ENCODE peak calls at places on chromosome 1, in nine cellular contexts. One of them, this sample, is unnamed.

GRCh38 chr1:56709269-56709880 is 64.3 kb downstream of the PRKAA2 start:
- DNase-seq in lower leg skin: no peak
- DNase-seq in HL-60: peak
- DNase-seq in H1: no peak
- DNase-seq in GM20000: peak
- DNase-seq in upper lobe of right lung: no peak
- DNase-seq in progenitor cell of endocrine pancreas: no peak
- DNase-seq in GM23338: peak
- DNase-seq in MM.1S: peak
- DNase-seq in this sample: peak

GRCh38 chr1:205515781-205516253 is 11.3 kb downstream of the CDK18 start:
- DNase-seq in MM.1S: no peak
- DNase-seq in lower leg skin: no peak
- DNase-seq in upper lobe of right lung: no peak
- DNase-seq in progenitor cell of endocrine pancreas: no peak
- DNase-seq in GM20000: no peak
- DNase-seq in GM23338: peak
- DNase-seq in H1: no peak
- DNase-seq in HL-60: no peak
- DNase-seq in this sample: no peak

GRCh38 chr1:63717511-63718120 is 56.2 kb upstream of the ROR1 start:
- DNase-seq in MM.1S: no peak
- DNase-seq in lower leg skin: no peak
- DNase-seq in GM20000: no peak
- DNase-seq in H1: no peak
- DNase-seq in HL-60: no peak
- DNase-seq in upper lobe of right lung: no peak
- DNase-seq in progenitor cell of endocrine pancreas: no peak
- DNase-seq in GM23338: no peak
- DNase-seq in this sample: no peak

GRCh38 chr1:243416510-243416909 is 160.7 kb downstream of the SDCCAG8 start:
- DNase-seq in progenitor cell of endocrine pancreas: no peak
- DNase-seq in lower leg skin: no peak
- DNase-seq in upper lobe of right lung: no peak
- DNase-seq in GM23338: no peak
- DNase-seq in HL-60: no peak
- DNase-seq in MM.1S: peak
- DNase-seq in GM20000: peak
- DNase-seq in H1: no peak
- DNase-seq in this sample: no peak

GRCh38 chr1:19682257-19682656 is 17.6 kb downstream of the HTR6 start:
- DNase-seq in GM23338: no peak
- DNase-seq in lower leg skin: no peak
- DNase-seq in GM20000: no peak
- DNase-seq in HL-60: no peak
- DNase-seq in upper lobe of right lung: no peak
- DNase-seq in MM.1S: no peak
- DNase-seq in H1: no peak
- DNase-seq in progenitor cell of endocrine pancreas: no peak
- DNase-seq in this sample: peak

GRCh38 chr1:210217482-210217881 is 15.1 kb upstream of the SERTAD4 start:
- DNase-seq in progenitor cell of endocrine pancreas: no peak
- DNase-seq in GM20000: no peak
- DNase-seq in lower leg skin: no peak
- DNase-seq in H1: no peak
- DNase-seq in MM.1S: no peak
- DNase-seq in HL-60: no peak
- DNase-seq in upper lobe of right lung: no peak
- DNase-seq in GM23338: no peak
- DNase-seq in this sample: no peak

GRCh38 chr1:60010690-60011089 is 62.9 kb downstream of the C1orf87 start:
- DNase-seq in progenitor cell of endocrine pancreas: no peak
- DNase-seq in HL-60: no peak
- DNase-seq in GM23338: no peak
- DNase-seq in upper lobe of right lung: no peak
- DNase-seq in GM20000: no peak
- DNase-seq in H1: no peak
- DNase-seq in MM.1S: no peak
- DNase-seq in lower leg skin: no peak
- DNase-seq in this sample: no peak

GRCh38 chr1:61079276-61079897 is 3.0 kb upstream of the NFIA start:
- DNase-seq in progenitor cell of endocrine pancreas: no peak
- DNase-seq in lower leg skin: no peak
- DNase-seq in upper lobe of right lung: no peak
- DNase-seq in GM20000: no peak
- DNase-seq in HL-60: no peak
- DNase-seq in H1: no peak
- DNase-seq in MM.1S: no peak
- DNase-seq in GM23338: peak
- DNase-seq in this sample: no peak

GRCh38 chr1:67850151-67850551 is 16.9 kb upstream of the GNG12 start:
- DNase-seq in MM.1S: peak
- DNase-seq in GM23338: peak
- DNase-seq in GM20000: no peak
- DNase-seq in lower leg skin: no peak
- DNase-seq in HL-60: no peak
- DNase-seq in H1: no peak
- DNase-seq in progenitor cell of endocrine pancreas: no peak
- DNase-seq in upper lobe of right lung: no peak
- DNase-seq in this sample: no peak

GRCh38 chr1:206679738-206680211 is 4.9 kb upstream of the MAPKAPK2 start:
- DNase-seq in lower leg skin: no peak
- DNase-seq in progenitor cell of endocrine pancreas: no peak
- DNase-seq in HL-60: peak
- DNase-seq in H1: no peak
- DNase-seq in upper lobe of right lung: no peak
- DNase-seq in GM23338: no peak
- DNase-seq in MM.1S: peak
- DNase-seq in GM20000: peak
- DNase-seq in this sample: no peak

GRCh38 chr1:2227341-2228156 is 570 bp upstream of the SKI start:
- DNase-seq in GM23338: peak
- DNase-seq in HL-60: peak
- DNase-seq in H1: peak
- DNase-seq in lower leg skin: peak
- DNase-seq in MM.1S: peak
- DNase-seq in upper lobe of right lung: peak
- DNase-seq in GM20000: peak
- DNase-seq in progenitor cell of endocrine pancreas: peak
- DNase-seq in this sample: peak

GRCh38 chr1:2228157-2228594 is at the start of gene SKI:
- DNase-seq in GM20000: no peak
- DNase-seq in progenitor cell of endocrine pancreas: no peak
- DNase-seq in MM.1S: no peak
- DNase-seq in upper lobe of right lung: no peak
- DNase-seq in HL-60: no peak
- DNase-seq in lower leg skin: no peak
- DNase-seq in GM23338: peak
- DNase-seq in H1: no peak
- DNase-seq in this sample: no peak

GRCh38 chr1:2229921-2230700 is 2.0 kb downstream of the SKI start:
- DNase-seq in progenitor cell of endocrine pancreas: no peak
- DNase-seq in HL-60: no peak
- DNase-seq in H1: peak
- DNase-seq in MM.1S: no peak
- DNase-seq in lower leg skin: no peak
- DNase-seq in GM20000: no peak
- DNase-seq in GM23338: peak
- DNase-seq in upper lobe of right lung: peak
- DNase-seq in this sample: no peak

GRCh38 chr1:2228684-2229031 is 539 bp downstream of the SKI start:
- DNase-seq in MM.1S: peak
- DNase-seq in lower leg skin: no peak
- DNase-seq in HL-60: no peak
- DNase-seq in H1: no peak
- DNase-seq in upper lobe of right lung: no peak
- DNase-seq in GM20000: peak
- DNase-seq in GM23338: peak
- DNase-seq in progenitor cell of endocrine pancreas: no peak
- DNase-seq in this sample: no peak

GRCh38 chr1:2229032-2229920 is 1.2 kb downstream of the SKI start:
- DNase-seq in MM.1S: peak
- DNase-seq in HL-60: peak
- DNase-seq in lower leg skin: no peak
- DNase-seq in upper lobe of right lung: peak
- DNase-seq in H1: peak
- DNase-seq in progenitor cell of endocrine pancreas: no peak
- DNase-seq in GM23338: peak
- DNase-seq in GM20000: peak
- DNase-seq in this sample: no peak
- TF ChIP-seq CTCF in MM.1S: no peak
- TF ChIP-seq CTCF in HL-60: no peak
- TF ChIP-seq CTCF in lower leg skin: no peak
- TF ChIP-seq CTCF in upper lobe of right lung: no peak
- TF ChIP-seq CTCF in H1: no peak
- TF ChIP-seq CTCF in progenitor cell of endocrine pancreas: no peak
- TF ChIP-seq CTCF in GM23338: peak
- TF ChIP-seq CTCF in GM20000: no peak
- TF ChIP-seq CTCF in this sample: no peak

DNA sequence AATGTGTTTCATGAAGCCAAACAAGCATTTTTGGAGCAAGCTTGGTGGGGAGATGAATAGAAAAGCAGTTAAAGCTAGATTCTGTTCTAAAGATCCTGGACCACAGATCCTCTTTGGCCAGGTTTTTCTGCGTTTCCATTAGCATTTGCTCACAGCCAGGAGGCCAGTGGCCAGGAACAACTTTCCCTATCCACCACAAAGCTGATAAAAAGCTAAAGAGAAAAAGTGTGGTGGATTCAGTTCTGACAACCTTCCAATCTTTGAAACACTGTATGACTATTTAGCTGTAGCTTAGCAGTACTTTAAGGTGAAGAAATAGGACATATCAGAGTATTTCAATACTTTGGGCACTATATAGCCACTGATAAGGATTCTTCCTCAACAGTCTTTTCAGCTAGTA is 3.0 kb upstream of the NEK7 start:
- DNase-seq in progenitor cell of endocrine pancreas: no peak
- DNase-seq in HL-60: no peak
- DNase-seq in lower leg skin: no peak
- DNase-seq in MM.1S: no peak
- DNase-seq in H1: no peak
- DNase-seq in upper lobe of right lung: no peak
- DNase-seq in GM20000: no peak
- DNase-seq in GM23338: no peak
- DNase-seq in this sample: no peak
- TF ChIP-seq CTCF in progenitor cell of endocrine pancreas: no peak
- TF ChIP-seq CTCF in HL-60: no peak
- TF ChIP-seq CTCF in lower leg skin: no peak
- TF ChIP-seq CTCF in MM.1S: no peak
- TF ChIP-seq CTCF in H1: no peak
- TF ChIP-seq CTCF in upper lobe of right lung: no peak
- TF ChIP-seq CTCF in GM20000: no peak
- TF ChIP-seq CTCF in GM23338: no peak
- TF ChIP-seq CTCF in this sample: no peak

DNA sequence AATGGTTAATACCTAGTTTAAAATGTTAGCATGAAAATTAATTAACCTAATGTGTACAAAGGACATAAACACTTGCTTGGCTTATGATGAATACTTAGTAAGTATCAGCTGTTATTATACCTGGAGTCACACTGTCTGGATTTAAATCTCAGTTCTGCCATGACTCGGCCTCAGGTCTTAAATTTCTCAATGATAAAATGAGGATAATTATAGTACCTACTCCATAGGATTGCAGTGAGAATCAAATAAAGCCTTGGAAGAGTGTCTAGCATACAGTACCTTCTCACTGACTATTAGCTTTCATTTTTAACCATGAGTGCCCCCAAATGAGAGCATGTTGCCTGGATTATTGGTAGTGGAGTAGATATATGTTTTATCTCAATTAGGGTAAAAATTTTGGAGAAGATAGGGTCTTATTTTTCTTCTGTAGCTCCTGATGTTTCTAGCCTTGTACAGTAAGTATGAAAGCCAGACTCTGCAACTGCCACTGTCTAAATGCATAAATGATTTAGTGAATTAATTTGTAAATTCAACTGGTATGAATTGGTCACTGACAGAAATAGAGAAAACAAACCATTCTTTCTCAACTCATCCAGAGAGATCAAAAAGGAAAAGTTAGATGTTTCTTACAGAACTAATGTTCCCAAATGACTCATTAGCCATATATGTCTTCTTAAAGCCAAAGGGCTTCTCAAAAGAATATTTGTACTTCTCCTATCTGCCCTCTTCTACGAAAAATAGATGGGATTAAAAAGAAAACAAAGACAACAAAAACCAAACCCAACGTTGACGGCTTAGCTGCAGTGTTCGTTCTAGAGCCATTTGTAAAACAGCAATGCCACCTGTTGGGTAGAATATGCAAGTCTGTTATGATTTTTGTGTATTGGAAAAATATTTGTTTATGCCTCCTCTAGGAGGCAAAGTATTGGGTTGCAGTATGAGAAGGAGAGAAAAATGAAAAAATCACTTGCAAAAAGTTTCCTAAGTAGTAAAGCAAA is 53.8 kb upstream of the MROH9 start:
- DNase-seq in HL-60: no peak
- DNase-seq in MM.1S: peak
- DNase-seq in H1: no peak
- DNase-seq in GM23338: peak
- DNase-seq in upper lobe of right lung: no peak
- DNase-seq in lower leg skin: no peak
- DNase-seq in progenitor cell of endocrine pancreas: no peak
- DNase-seq in GM20000: peak
- DNase-seq in this sample: peak
- TF ChIP-seq CTCF in HL-60: no peak
- TF ChIP-seq CTCF in MM.1S: peak
- TF ChIP-seq CTCF in H1: no peak
- TF ChIP-seq CTCF in GM23338: peak
- TF ChIP-seq CTCF in upper lobe of right lung: peak
- TF ChIP-seq CTCF in lower leg skin: no peak
- TF ChIP-seq CTCF in progenitor cell of endocrine pancreas: peak
- TF ChIP-seq CTCF in GM20000: no peak
- TF ChIP-seq CTCF in this sample: peak

DNA sequence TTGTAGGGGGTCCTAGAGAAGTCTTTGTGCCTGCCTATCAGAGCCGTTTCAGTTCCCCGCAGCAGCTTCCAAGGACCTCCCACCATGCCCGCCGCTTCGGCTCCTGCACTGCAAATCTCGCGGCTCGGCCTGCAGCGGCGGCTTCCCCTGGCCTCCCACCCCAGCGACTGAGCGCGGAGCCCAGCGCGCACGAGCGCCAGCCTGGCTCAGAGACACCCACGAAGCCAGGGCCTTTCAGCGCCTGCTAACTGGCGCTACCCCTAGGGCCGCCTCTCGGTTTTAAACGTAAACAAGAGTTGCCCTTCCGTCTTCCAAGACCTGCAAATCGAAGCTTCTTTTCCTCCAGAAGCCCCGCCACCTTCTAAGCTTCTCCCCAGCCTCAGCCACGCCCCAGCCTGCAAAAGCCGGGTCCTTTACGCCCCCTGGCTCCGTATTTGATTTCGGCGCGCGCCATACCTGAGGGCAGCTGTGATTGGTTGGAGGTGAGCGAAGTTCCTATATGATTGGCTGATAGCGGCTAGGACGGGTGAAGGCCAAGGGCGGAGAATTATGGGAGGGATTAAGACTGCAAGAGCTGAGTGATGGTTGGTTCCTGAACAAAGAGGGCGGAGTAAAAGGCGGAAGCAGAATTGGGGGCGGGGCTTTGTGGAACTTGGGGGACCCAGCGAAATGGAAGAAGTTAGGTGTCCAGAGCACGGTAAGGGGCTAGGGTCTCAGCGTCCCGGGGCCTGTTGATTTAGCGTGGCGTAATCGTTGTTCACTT is at the start of gene TTF2:
- DNase-seq in GM23338: peak
- DNase-seq in HL-60: peak
- DNase-seq in lower leg skin: peak
- DNase-seq in progenitor cell of endocrine pancreas: peak
- DNase-seq in GM20000: peak
- DNase-seq in H1: peak
- DNase-seq in upper lobe of right lung: peak
- DNase-seq in MM.1S: peak
- DNase-seq in this sample: peak
- TF ChIP-seq CTCF in GM23338: peak
- TF ChIP-seq CTCF in HL-60: no peak
- TF ChIP-seq CTCF in lower leg skin: no peak
- TF ChIP-seq CTCF in progenitor cell of endocrine pancreas: peak
- TF ChIP-seq CTCF in GM20000: peak
- TF ChIP-seq CTCF in H1: no peak
- TF ChIP-seq CTCF in upper lobe of right lung: peak
- TF ChIP-seq CTCF in MM.1S: no peak
- TF ChIP-seq CTCF in this sample: no peak